ENCODE peak calls at places on chromosomes 3 and 15, in five cellular contexts. U, I, K, W and P are unnamed samples.

GRCh38 chr3:40741729-40742128 is 217.0 kb downstream of the ZNF621 start:
- DNase-seq in W (peak; percentile 30), U (no peak), I (peak; percentile 42), K (peak; percentile 66), P (no peak)

GRCh38 chr3:172595648-172596393 is 72.6 kb upstream of the TNFSF10 start:
- DNase-seq in U (no peak), K (peak; percentile 49), I (peak; percentile 64), W (no peak), P (no peak)

GRCh38 chr15:52326758-52327157 is 31.2 kb upstream of the MYO5C start:
- DNase-seq in I (no peak), K (no peak), W (no peak), U (no peak), P (peak; percentile 15)

GRCh38 chr15:56217341-56217740 is 26.3 kb downstream of the RFX7 start:
- DNase-seq in W (no peak), U (no peak), K (no peak), I (no peak), P (no peak)

GRCh38 chr3:45596290-45596791 is 1.8 kb downstream of the LIMD1 start:
- DNase-seq in I (no peak), K (no peak), W (no peak), U (no peak), P (no peak)

GRCh38 chr15:26971303-26972018 is 480 bp downstream of the GABRG3 start:
- DNase-seq in W (no peak), K (no peak), I (no peak), U (no peak), P (no peak)

GRCh38 chr15:87877114-87877810 is 379.3 kb downstream of the NTRK3 start:
- DNase-seq in K (no peak), U (no peak), W (no peak), I (no peak), P (no peak)

GRCh38 chr3:110180733-110181132 is 843.4 kb upstream of the DPPA4 start:
- DNase-seq in K (peak; percentile 18), I (peak; percentile 57), U (peak; percentile 21), W (peak; percentile 20), P (peak; percentile 11)

GRCh38 chr15:45126535-45127158 is 3.0 kb downstream of the DUOXA1 start:
- DNase-seq in W (no peak), K (no peak), U (no peak), I (no peak), P (no peak)

GRCh38 chr3:47057212-47057671 is 77.8 kb downstream of the NBEAL2 start:
- DNase-seq in I (no peak), W (no peak), K (no peak), U (no peak), P (no peak)

GRCh38 chr15:25437751-25438600 is 848 bp downstream of the UBE3A start:
- DNase-seq in U (peak; percentile 51), K (peak; percentile 28), W (peak; percentile 16), I (peak; percentile 7), P (no peak)

GRCh38 chr15:29857196-29857595 is 34.9 kb upstream of the TJP1 start:
- DNase-seq in I (no peak), U (no peak), K (no peak), W (no peak), P (no peak)

GRCh38 chr3:125003369-125003853 is 52.4 kb downstream of the HEG1 start:
- DNase-seq in K (peak; percentile 63), I (no peak), W (peak; percentile 85), U (peak; percentile 57), P (no peak)

GRCh38 chr15:95635666-95636065 is 694.8 kb upstream of the NR2F2 start:
- DNase-seq in U (no peak), W (no peak), I (no peak), K (no peak), P (no peak)

GRCh38 chr3:94256888-94257813 is 194.3 kb downstream of the NSUN3 start:
- DNase-seq in I (no peak), W (no peak), K (no peak), U (no peak), P (no peak)

GRCh38 chr3:111326144-111326995 is 215.6 kb upstream of the CD96 start:
- DNase-seq in I (no peak), U (peak; percentile 81), K (no peak), W (no peak), P (peak; percentile 79)

GRCh38 chr3:11447584-11448200 is 175.5 kb downstream of the ATG7 start:
- DNase-seq in W (no peak), U (no peak), I (no peak), K (no peak), P (no peak)

GRCh38 chr15:96335429-96335807 is 4.9 kb downstream of the NR2F2 start:
- DNase-seq in I (peak; percentile 6), W (no peak), U (no peak), K (no peak), P (no peak)

GRCh38 chr3:23202203-23202920 is 765 bp upstream of the UBE2E2 start:
- DNase-seq in K (no peak), W (peak; percentile 5), U (peak; percentile 16), I (peak; percentile 48), P (no peak)

GRCh38 chr3:162295323-162295983 is 798.8 kb downstream of the OTOL1 start:
- DNase-seq in K (no peak), W (no peak), U (peak; percentile 92), I (no peak), P (peak; percentile 43)

GRCh38 chr3:173479301-173479700 is 81.8 kb downstream of the NLGN1 start:
- DNase-seq in K (no peak), W (no peak), I (no peak), U (no peak), P (no peak)

GRCh38 chr15:55846108-55846707 is 103.3 kb upstream of the PRTG start:
- DNase-seq in K (peak; percentile 77), W (no peak), U (peak; percentile 71), I (peak; percentile 96), P (peak; percentile 54)

GRCh38 chr3:131775660-131776059 is 259.2 kb downstream of the CPNE4 start:
- DNase-seq in W (no peak), I (no peak), U (no peak), K (no peak), P (no peak)

GRCh38 chr3:117528688-117529087 is 819.1 kb downstream of the TUSC7 start:
- DNase-seq in K (no peak), U (no peak), I (no peak), W (no peak), P (no peak)

GRCh38 chr3:195185574-195185973 is 85.4 kb downstream of the XXYLT1 start:
- DNase-seq in K (peak; percentile 14), I (no peak), W (no peak), U (no peak), P (no peak)

GRCh38 chr15:81885135-81885534 is 160.7 kb downstream of the MEX3B start:
- DNase-seq in U (no peak), W (no peak), K (no peak), I (no peak), P (no peak)

GRCh38 chr3:144380832-144381231 is 409.2 kb downstream of the DIPK2A start:
- DNase-seq in I (no peak), W (no peak), U (no peak), K (no peak), P (no peak)

GRCh38 chr3:142450192-142450591 is 2.4 kb upstream of the XRN1 start:
- DNase-seq in U (no peak), I (no peak), W (no peak), K (no peak), P (no peak)

GRCh38 chr3:11391172-11391879 is 119.1 kb downstream of the ATG7 start:
- DNase-seq in W (no peak), U (no peak), K (no peak), I (no peak), P (no peak)

GRCh38 chr3:195250473-195251251 is 20.3 kb downstream of the XXYLT1 start:
- DNase-seq in U (no peak), I (peak; percentile 67), K (peak; percentile 77), W (no peak), P (no peak)

GRCh38 chr15:66997212-66997611 is 68.2 kb upstream of the SMAD3 start:
- DNase-seq in K (no peak), I (no peak), W (no peak), U (peak; percentile 81), P (peak; percentile 51)

GRCh38 chr3:186571644-186572013 is 1.1 kb downstream of the DNAJB11 start:
- DNase-seq in K (no peak), U (no peak), I (no peak), W (no peak), P (no peak)

GRCh38 chr3:195258449-195259145 is 12.4 kb downstream of the XXYLT1 start:
- DNase-seq in K (no peak), W (no peak), U (no peak), I (no peak), P (no peak)

GRCh38 chr3:23807161-23808015 is 1.6 kb downstream of the UBE2E1 start:
- DNase-seq in K (peak; percentile 32), I (peak; percentile 23), W (no peak), U (no peak), P (peak; percentile 12)

GRCh38 chr15:89642106-89642505 is 13.2 kb downstream of the KIF7 start:
- DNase-seq in I (no peak), U (no peak), K (no peak), W (no peak), P (no peak)

GRCh38 chr3:190718691-190719090 is 143.8 kb downstream of the GMNC start:
- DNase-seq in W (no peak), I (no peak), U (peak; percentile 20), K (no peak), P (peak; percentile 18)

DNA sequence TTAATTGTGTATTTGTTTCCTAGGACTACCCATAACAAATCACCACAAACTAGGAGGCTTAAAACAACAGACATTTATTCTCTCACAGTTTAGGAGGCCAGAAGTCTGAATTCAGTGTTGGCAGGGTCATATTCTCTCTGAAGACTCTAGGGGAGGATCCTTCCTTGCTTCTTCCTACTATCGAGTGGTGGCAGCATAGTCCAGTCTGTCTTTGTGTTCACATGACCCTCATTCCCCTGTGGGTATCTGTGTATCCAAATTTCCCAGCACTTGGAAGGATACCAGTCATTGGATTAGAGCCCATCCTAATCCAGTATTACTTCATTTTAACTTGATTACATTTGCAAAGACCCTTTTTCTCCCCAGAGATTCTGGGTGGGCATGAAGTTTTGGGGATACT is 63.8 kb downstream of the GMPS start:
- DNase-seq in K (no peak), U (no peak), I (peak; percentile 27), W (no peak), P (peak; percentile 8)
- TF ChIP-seq CTCF in K (no peak), U (no peak), I (peak; percentile 8), W (no peak), P (peak; percentile 18)

GRCh38 chr3:43996379-43997301 is 245.0 kb upstream of the TOPAZ1 start:
- DNase-seq in I (no peak), W (no peak), K (no peak), U (peak; percentile 61), P (no peak)
- TF ChIP-seq CTCF in I (peak; percentile 36), W (no peak), K (no peak), U (peak; percentile 25), P (peak; percentile 55)

GRCh38 chr3:152964901-152965609 is 130.1 kb downstream of the P2RY1 start:
- DNase-seq in W (no peak), I (no peak), K (no peak), U (no peak), P (no peak)

GRCh38 chr3:152960684-152961083 is 125.8 kb downstream of the P2RY1 start:
- DNase-seq in K (no peak), W (no peak), I (no peak), U (no peak), P (no peak)

GRCh38 chr3:152957488-152957887 is 122.6 kb downstream of the P2RY1 start:
- DNase-seq in K (no peak), W (no peak), I (no peak), U (no peak), P (no peak)

GRCh38 chr3:152961323-152961722 is 126.4 kb downstream of the P2RY1 start:
- DNase-seq in I (no peak), U (peak; percentile 41), K (no peak), W (no peak), P (peak; percentile 11)
- TF ChIP-seq CTCF in I (peak; percentile 27), U (peak; percentile 12), K (no peak), W (no peak), P (peak; percentile 23)

GRCh38 chr15:85312925-85313324 is 67.5 kb upstream of the AKAP13 start:
- DNase-seq in W (no peak), K (no peak), U (no peak), I (no peak), P (no peak)
- TF ChIP-seq CTCF in W (no peak), K (no peak), U (peak; percentile 15), I (no peak), P (peak; percentile 23)